ENCODE peak calls at places on chromosomes 6 and 20, in seven cellular contexts. M is right atrium auricular region, P is HCT116, W is small intestine, U is esophagus squamous epithelium, G is coronary artery, D is IMR-90. E is an unnamed sample.
A peak's percentile ranks its signal among the peaks of the same experiment; 100 is the strongest.

GRCh38 chr6:166515072-166515810 is 71.2 kb downstream of the RAMACL start:
- DNase-seq in M (no peak), P (peak; percentile 55), W (no peak), U (no peak), G (no peak), D (peak; percentile 93), E (peak; percentile 25)

GRCh38 chr20:36773123-36773547 is 428 bp downstream of the DSN1 start:
- DNase-seq in M (no peak), P (no peak), W (peak; percentile 7), U (no peak), G (no peak), D (no peak), E (no peak)

GRCh38 chr6:157539900-157540752 is 159.1 kb downstream of the ZDHHC14 start:
- DNase-seq in M (no peak), P (no peak), W (peak; percentile 84), U (no peak), G (peak; percentile 45), D (no peak), E (no peak)

GRCh38 chr20:15902493-15902892 is 670.8 kb downstream of the KIF16B start:
- DNase-seq in M (no peak), P (no peak), W (no peak), U (no peak), G (no peak), D (no peak), E (no peak)

GRCh38 chr20:33490023-33490933 is at the start of gene CBFA2T2:
- DNase-seq in M (peak; percentile 59), P (peak; percentile 28), W (peak; percentile 57), U (no peak), G (peak; percentile 84), D (peak; percentile 55), E (no peak)

GRCh38 chr6:68777956-68778355 is 142.9 kb downstream of the ADGRB3 start:
- DNase-seq in M (no peak), P (no peak), W (no peak), U (no peak), G (no peak), D (peak; percentile 2), E (no peak)

GRCh38 chr6:12137480-12137879 is 125.4 kb downstream of the HIVEP1 start:
- DNase-seq in M (peak; percentile 81), P (no peak), W (no peak), U (no peak), G (no peak), D (peak; percentile 85), E (no peak)

GRCh38 chr20:62697468-62697912 is 11.1 kb upstream of the NTSR1 start:
- DNase-seq in M (no peak), P (no peak), W (no peak), U (no peak), G (no peak), D (no peak), E (no peak)

GRCh38 chr6:157688960-157689599 is 134.0 kb upstream of the SNX9 start:
- DNase-seq in M (no peak), P (peak; percentile 27), W (peak; percentile 64), U (no peak), G (no peak), D (peak; percentile 16), E (no peak)

GRCh38 chr6:75206338-75207210 is 721 bp upstream of the COL12A1 start:
- DNase-seq in M (no peak), P (no peak), W (no peak), U (no peak), G (peak; percentile 82), D (no peak), E (no peak)

GRCh38 chr20:20407891-20408805 is 40.2 kb downstream of the INSM1 start:
- DNase-seq in M (no peak), P (peak; percentile 3), W (no peak), U (no peak), G (no peak), D (peak; percentile 35), E (no peak)

GRCh38 chr6:56955171-56956155 is 556 bp downstream of the BEND6 start:
- DNase-seq in M (peak; percentile 68), P (peak; percentile 87), W (peak; percentile 51), U (no peak), G (peak; percentile 84), D (peak; percentile 91), E (no peak)

GRCh38 chr20:4961746-4962145 is 39.6 kb downstream of the SLC23A2 start:
- DNase-seq in M (no peak), P (no peak), W (no peak), U (no peak), G (no peak), D (peak; percentile 97), E (no peak)

GRCh38 chr20:8331740-8332412 is 199.8 kb downstream of the PLCB1 start:
- DNase-seq in M (no peak), P (no peak), W (no peak), U (no peak), G (no peak), D (peak; percentile 76), E (no peak)

GRCh38 chr6:133550026-133550425 is 308.9 kb downstream of the EYA4 start:
- DNase-seq in M (no peak), P (no peak), W (no peak), U (no peak), G (no peak), D (no peak), E (no peak)

GRCh38 chr20:3068986-3069900 is 2.2 kb upstream of the OXT start:
- DNase-seq in M (no peak), P (no peak), W (peak; percentile 68), U (no peak), G (no peak), D (peak; percentile 36), E (peak; percentile 45)

DNA sequence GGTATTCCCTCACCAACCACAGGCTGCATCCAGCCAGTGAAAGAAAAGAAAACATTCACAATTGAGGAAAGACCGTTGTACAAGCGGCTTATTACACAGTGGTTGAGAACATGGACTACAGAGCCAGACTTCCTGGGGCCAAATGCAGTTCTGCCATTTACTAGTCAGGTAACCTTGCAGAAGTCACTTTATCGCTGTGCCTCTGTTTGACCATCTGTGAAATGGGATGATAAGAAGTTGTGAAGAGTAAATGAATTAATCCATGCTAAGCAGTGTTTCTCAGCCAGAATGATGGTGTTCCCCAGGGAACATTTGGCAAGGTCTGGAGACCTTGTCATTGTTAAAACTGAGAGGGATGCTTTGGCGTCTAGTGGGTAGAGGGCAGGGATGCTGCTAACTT is 14.8 kb downstream of the ARHGAP40 start:
- DNase-seq in M (no peak), P (no peak), W (no peak), U (no peak), G (no peak), D (no peak), E (no peak)
- H3K27ac ChIP-seq in M (no peak overlapping the region), P (no peak overlapping the region), W (no peak overlapping the region), U (peak overlapping the region; percentile 78), G (no peak overlapping the region), D (no peak overlapping the region), E (no peak overlapping the region)

GRCh38 chr6:29943053-29943966 is 978 bp downstream of the HLA-A start:
- DNase-seq in M (no peak), P (no peak), W (peak; percentile 25), U (no peak), G (no peak), D (no peak), E (no peak)

GRCh38 chr6:29946787-29947186 is 4.5 kb downstream of the HLA-A start:
- DNase-seq in M (no peak), P (no peak), W (no peak), U (no peak), G (no peak), D (no peak), E (no peak)

GRCh38 chr6:29947292-29947980 is 5.1 kb downstream of the HLA-A start:
- DNase-seq in M (no peak), P (no peak), W (no peak), U (no peak), G (no peak), D (no peak), E (no peak)

GRCh38 chr6:29946380-29946779 is 4.0 kb downstream of the HLA-A start:
- DNase-seq in M (no peak), P (no peak), W (no peak), U (no peak), G (no peak), D (no peak), E (no peak)

GRCh38 chr6:29945421-29945820 is 3.1 kb downstream of the HLA-A start:
- DNase-seq in M (no peak), P (no peak), W (no peak), U (no peak), G (no peak), D (no peak), E (no peak)
- H3K4me3 ChIP-seq in M (no peak overlapping the region), P (no peak overlapping the region), W (peak overlapping the region; percentile 31), U (no peak overlapping the region), G (no peak overlapping the region), D (no peak overlapping the region), E (peak overlapping the region; percentile 82)

DNA sequence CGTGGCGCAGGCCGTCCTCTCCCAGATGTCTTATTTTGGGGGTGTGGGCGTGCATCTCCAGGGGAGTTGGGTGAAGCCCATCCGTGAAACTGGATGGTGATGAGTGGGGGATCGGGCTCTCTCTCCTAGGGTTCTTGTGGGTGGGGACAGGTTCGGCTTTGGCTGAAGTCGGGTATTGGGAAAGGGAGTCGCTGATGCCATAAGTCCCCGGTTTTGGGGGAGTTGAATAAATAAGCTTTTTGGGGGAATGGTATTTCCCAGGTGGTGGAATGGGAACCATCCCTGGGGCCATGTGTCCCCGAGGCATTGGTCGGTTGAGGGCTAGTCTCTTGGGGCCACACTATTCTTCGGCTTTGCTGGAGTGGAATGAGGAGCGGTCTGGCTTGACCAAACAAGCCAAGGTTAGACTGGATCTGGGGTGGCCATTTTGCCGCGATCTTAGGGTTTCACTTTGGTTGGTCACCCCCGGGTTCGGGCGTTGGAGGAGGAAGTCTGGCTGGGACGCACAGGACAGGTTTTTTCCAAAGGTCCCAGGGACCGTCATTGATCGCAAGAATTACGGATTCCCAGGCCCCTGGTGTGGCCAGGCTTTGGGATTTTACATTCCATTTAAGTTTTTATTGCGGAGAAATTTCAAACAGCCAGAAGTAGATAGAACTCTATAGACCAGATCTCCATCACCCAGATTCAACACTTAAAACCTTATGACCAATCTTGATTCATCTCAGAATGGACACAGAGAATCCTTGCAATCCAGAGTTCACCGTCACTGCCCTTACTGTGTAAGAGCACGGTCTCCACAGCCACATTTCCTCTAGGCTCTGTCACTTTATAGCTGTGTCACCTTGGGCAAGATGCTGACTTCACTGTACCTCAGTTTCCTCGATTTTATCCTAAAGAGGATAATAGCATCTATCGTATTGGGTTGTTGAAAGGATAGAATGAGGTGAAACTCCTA is 700 bp downstream of the ZNF133 start:
- DNase-seq in M (no peak), P (no peak), W (peak; percentile 8), U (no peak), G (no peak), D (peak; percentile 17), E (no peak)
- H3K27ac ChIP-seq in M (peak overlapping the region; percentile 94), P (peak overlapping the region; percentile 88), W (peak overlapping the region; percentile 99), U (peak overlapping the region; percentile 93), G (peak overlapping the region; percentile 92), D (peak overlapping the region; percentile 80), E (peak overlapping the region; percentile 94)

GRCh38 chr20:52457826-52458225 is 266.2 kb upstream of the ZFP64 start:
- DNase-seq in M (no peak), P (no peak), W (no peak), U (no peak), G (no peak), D (peak; percentile 52), E (no peak)

GRCh38 chr20:52459150-52459549 is 267.6 kb upstream of the ZFP64 start:
- DNase-seq in M (no peak), P (no peak), W (no peak), U (no peak), G (no peak), D (no peak), E (no peak)

DNA sequence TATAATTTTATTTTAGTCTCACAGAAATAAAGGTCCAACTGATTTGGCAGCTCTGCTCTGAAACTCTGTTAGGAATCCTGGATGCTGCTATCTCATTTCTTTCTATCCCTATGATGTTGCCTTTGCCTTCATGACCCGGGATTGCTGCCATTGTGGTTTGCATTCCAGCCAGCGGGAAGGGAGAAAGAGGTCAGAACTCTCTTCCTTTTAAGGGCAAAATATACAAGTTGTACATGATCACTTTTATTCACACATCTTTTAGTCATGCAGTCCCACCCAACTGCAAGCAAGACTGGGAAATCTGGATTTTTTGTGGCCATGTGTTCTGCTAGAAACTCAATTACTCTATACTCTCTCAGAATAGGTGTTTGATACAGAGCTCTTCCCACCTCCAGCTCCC is 263.1 kb upstream of the ZFP64 start:
- DNase-seq in M (no peak), P (no peak), W (no peak), U (no peak), G (no peak), D (peak; percentile 80), E (no peak)
- H3K4me3 ChIP-seq in M (no peak overlapping the region), P (no peak overlapping the region), W (no peak overlapping the region), U (no peak overlapping the region), G (no peak overlapping the region), D (no peak overlapping the region), E (no peak overlapping the region)